ENCODE peak calls at places on chromosome 6, in six cellular contexts. Y, Q, B, E, A and V are unnamed samples.

GRCh38 chr6:170443151-170443662 is 109.9 kb downstream of the PSMB1 start:
- DNase-seq in Q (no peak), A (no peak), B (no peak), E (no peak), Y (no peak), V (no peak)

GRCh38 chr6:321158-321438 is 28.8 kb downstream of the DUSP22 start:
- DNase-seq in Y (no peak), B (no peak), E (no peak), A (no peak), Q (no peak), V (no peak)

GRCh38 chr6:33787954-33788693 is 806 bp downstream of the LEMD2 start:
- DNase-seq in Y (peak; percentile 86), Q (peak; percentile 86), B (peak; percentile 88), A (no peak), E (peak; percentile 49), V (peak; percentile 65)

GRCh38 chr6:1644516-1644915 is 34.8 kb downstream of the FOXC1 start:
- DNase-seq in Q (no peak), Y (no peak), E (no peak), A (no peak), B (no peak), V (no peak)

GRCh38 chr6:158011478-158011920 is 29.8 kb downstream of the SYNJ2 start:
- DNase-seq in A (no peak), E (no peak), Q (peak; percentile 49), Y (peak; percentile 11), B (peak; percentile 68), V (no peak)

GRCh38 chr6:3231213-3232016 is 4.0 kb upstream of the TUBB2B start:
- DNase-seq in Q (peak; percentile 74), B (peak; percentile 83), Y (peak; percentile 75), E (no peak), A (peak; percentile 83), V (peak; percentile 91)

GRCh38 chr6:22146581-22147468 is 150.0 kb downstream of the PRL start:
- DNase-seq in Y (no peak), E (no peak), B (peak; percentile 27), Q (peak; percentile 19), A (no peak), V (no peak)

GRCh38 chr6:7535498-7535897 is 6.0 kb upstream of the DSP start:
- DNase-seq in B (no peak), A (no peak), Y (no peak), E (no peak), Q (peak; percentile 64), V (no peak)

GRCh38 chr6:153032255-153032882 is 29.9 kb upstream of the MTRF1L start:
- DNase-seq in Q (peak; percentile 67), Y (no peak), A (no peak), E (no peak), B (peak; percentile 80), V (no peak)

GRCh38 chr6:13953061-13953705 is 28.4 kb downstream of the RNF182 start:
- DNase-seq in Q (peak; percentile 63), E (no peak), A (no peak), Y (no peak), B (no peak), V (no peak)

GRCh38 chr6:89818977-89819335 is 638 bp downstream of the MDN1 start:
- DNase-seq in A (peak; percentile 41), B (peak; percentile 41), Y (no peak), Q (peak; percentile 49), E (no peak), V (no peak)

GRCh38 chr6:31791324-31792089 is 4.0 kb downstream of the VARS1 start:
- DNase-seq in Q (peak; percentile 22), B (peak; percentile 64), Y (no peak), A (peak; percentile 55), E (no peak), V (no peak)

GRCh38 chr6:132188865-132189264 is 212.4 kb downstream of the MOXD1 start:
- DNase-seq in B (peak; percentile 82), Y (no peak), Q (peak; percentile 92), E (no peak), A (no peak), V (no peak)

GRCh38 chr6:141561154-141561553 is 571.6 kb upstream of the GJE1 start:
- DNase-seq in Y (no peak), B (no peak), A (no peak), E (no peak), Q (no peak), V (no peak)

GRCh38 chr6:166058064-166058739 is 109.4 kb downstream of the TBXT start:
- DNase-seq in Y (no peak), E (no peak), Q (peak; percentile 78), B (peak; percentile 86), A (peak; percentile 11), V (no peak)

GRCh38 chr6:7194657-7195056 is 86.9 kb downstream of the RREB1 start:
- DNase-seq in Q (no peak), A (no peak), E (no peak), Y (no peak), B (no peak), V (no peak)

GRCh38 chr6:152380993-152381898 is 255.9 kb downstream of the SYNE1 start:
- DNase-seq in A (peak; percentile 62), E (no peak), Y (peak; percentile 65), Q (peak; percentile 98), B (peak; percentile 95), V (peak; percentile 80)

GRCh38 chr6:13235339-13235738 is 93.0 kb downstream of the TBC1D7 start:
- DNase-seq in Q (no peak), E (no peak), Y (no peak), B (no peak), A (no peak), V (no peak)

GRCh38 chr6:118319890-118320289 is 228.2 kb upstream of the PLN start:
- DNase-seq in A (no peak), B (no peak), Y (no peak), E (no peak), Q (no peak), V (no peak)

GRCh38 chr6:3159805-3160781 is 2.7 kb upstream of the TUBB2A start:
- DNase-seq in Q (peak; percentile 83), B (peak; percentile 38), Y (peak; percentile 29), A (no peak), E (peak; percentile 62), V (peak; percentile 89)

GRCh38 chr6:128047989-128048388 is 147.1 kb upstream of the THEMIS start:
- DNase-seq in E (no peak), A (no peak), B (no peak), Y (no peak), Q (no peak), V (no peak)

GRCh38 chr6:169252805-169253189 is 849 bp downstream of the THBS2 start:
- DNase-seq in Q (peak; percentile 55), B (peak; percentile 52), A (peak; percentile 17), Y (no peak), E (no peak), V (no peak)

GRCh38 chr6:74068945-74069570 is 373.1 kb downstream of the CD109 start:
- DNase-seq in Q (peak; percentile 65), Y (no peak), A (no peak), B (peak; percentile 64), E (no peak), V (no peak)

DNA sequence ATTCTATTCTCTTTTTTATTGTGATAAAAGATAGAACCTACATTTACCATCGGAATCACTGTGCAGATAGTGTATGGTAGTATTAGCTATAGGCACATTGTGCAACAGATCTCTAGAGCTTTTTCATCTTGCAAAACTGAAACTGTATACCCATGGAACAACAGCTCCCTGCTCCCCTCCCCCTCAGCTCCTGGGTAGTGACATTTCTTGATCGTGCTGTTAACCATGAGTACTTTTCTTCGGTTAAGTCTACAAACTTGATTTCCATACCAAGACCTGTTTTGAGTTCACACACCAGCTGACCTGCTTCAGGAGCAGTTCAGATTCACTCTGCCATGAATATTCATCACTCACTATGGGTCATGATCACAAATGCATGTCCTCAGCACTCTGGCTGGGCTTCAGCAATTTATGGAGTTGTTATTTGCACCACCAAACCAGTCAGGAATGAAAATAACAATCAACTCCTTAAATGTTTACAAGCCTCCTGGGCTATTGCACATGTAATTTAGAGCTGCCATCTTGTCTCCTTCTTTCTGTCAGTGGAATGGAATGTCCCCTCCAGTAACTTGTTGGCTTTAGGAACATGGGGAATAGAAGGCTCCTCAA is 32.8 kb downstream of the PRDM1 start:
- DNase-seq in Q (no peak), A (no peak), B (no peak), E (no peak), Y (no peak), V (no peak)
- H3K27ac ChIP-seq in Q (no peak overlapping the region), A (no peak overlapping the region), B (no peak overlapping the region), E (no peak overlapping the region), Y (no peak overlapping the region), V (no peak overlapping the region)

GRCh38 chr6:15304337-15305078 is 58.6 kb downstream of the JARID2 start:
- DNase-seq in Q (no peak), A (no peak), E (no peak), B (no peak), Y (no peak), V (no peak)

GRCh38 chr6:15303920-15304291 is 58.0 kb downstream of the JARID2 start:
- DNase-seq in Y (no peak), Q (no peak), B (no peak), A (no peak), E (no peak), V (no peak)

GRCh38 chr6:15303162-15303919 is 57.5 kb downstream of the JARID2 start:
- DNase-seq in Q (no peak), E (no peak), A (no peak), B (no peak), Y (no peak), V (no peak)

GRCh38 chr6:15299430-15300131 is 53.7 kb downstream of the JARID2 start:
- DNase-seq in A (no peak), Y (peak; percentile 52), Q (peak; percentile 61), E (peak; percentile 43), B (peak; percentile 72), V (no peak)

GRCh38 chr6:15301179-15302006 is 55.5 kb downstream of the JARID2 start:
- DNase-seq in Q (no peak), Y (no peak), E (no peak), A (no peak), B (no peak), V (no peak)
- H3K4me1 ChIP-seq in Q (peaks cover 9% of the 10 kb centered on the region), Y (no peaks in the 10 kb centered on the region), E (peaks cover 46% of the 10 kb centered on the region), A (peaks cover 29% of the 10 kb centered on the region), B (peaks cover 38% of the 10 kb centered on the region), V (peaks cover 4% of the 10 kb centered on the region)

DNA sequence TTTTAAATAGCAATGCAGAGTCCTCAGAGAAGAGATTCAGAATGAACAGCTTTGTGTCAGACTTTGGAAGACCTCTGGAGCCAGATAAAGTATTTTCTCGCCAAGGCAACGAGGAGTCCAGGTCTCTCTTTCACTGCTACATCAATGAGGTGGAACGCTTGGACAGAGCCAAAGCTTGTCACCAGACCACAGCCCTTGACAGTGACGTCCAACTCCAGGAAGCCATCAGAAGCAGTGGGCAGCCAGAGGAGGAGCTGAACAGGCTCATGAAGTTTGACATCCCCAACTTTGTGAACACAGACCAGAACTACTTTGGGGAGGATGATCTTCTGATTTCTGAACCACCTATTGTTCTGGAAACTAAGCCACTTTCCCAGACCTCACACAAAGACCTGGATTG is 55.5 kb downstream of the MRAP2 start:
- DNase-seq in Y (no peak), E (no peak), A (no peak), B (no peak), Q (no peak), V (no peak)
- H3K27ac ChIP-seq in Y (no peak overlapping the region), E (no peak overlapping the region), A (no peak overlapping the region), B (no peak overlapping the region), Q (no peak overlapping the region), V (no peak overlapping the region)

DNA sequence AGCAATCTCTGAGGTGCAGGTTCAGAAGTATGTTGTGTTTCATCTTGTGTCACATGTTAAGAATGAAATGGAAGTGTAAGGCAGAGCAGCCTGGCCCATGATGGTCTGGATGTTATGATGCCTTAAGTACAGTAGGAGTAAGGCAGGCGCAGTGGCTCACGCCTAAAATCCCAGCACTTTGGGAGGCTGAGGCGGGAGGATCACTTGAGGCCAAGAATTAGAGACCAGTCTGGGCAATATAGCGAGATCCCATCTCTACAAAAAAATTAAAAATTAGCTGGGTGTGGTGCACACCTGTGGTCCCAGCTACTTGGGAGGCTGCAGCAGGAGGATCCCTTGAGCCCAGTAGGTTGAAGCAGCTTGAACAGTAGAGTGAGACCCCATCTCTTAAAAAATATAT is 124.1 kb downstream of the SOBP start:
- DNase-seq in E (no peak), Q (no peak), A (no peak), B (no peak), Y (no peak), V (no peak)
- H3K4me1 ChIP-seq in E (peaks cover 12% of the 10 kb centered on the region), Q (peaks cover 2% of the 10 kb centered on the region), A (peaks cover 69% of the 10 kb centered on the region), B (peaks cover 33% of the 10 kb centered on the region), Y (no peaks in the 10 kb centered on the region), V (no peaks in the 10 kb centered on the region)